ENCODE peak calls at places on chromosomes 1 and 21, in eight cellular contexts. W, T, I, M, Z, B, F and D are unnamed samples.

GRCh38 chr1:95176859-95177258 is 57.2 kb upstream of the RWDD3 start:
- DNase-seq in B (no peak), W (no peak), F (no peak), T (no peak), Z (no peak), M (no peak), I (no peak), D (no peak)

GRCh38 chr1:150548632-150549495 is at the start of gene ADAMTSL4:
- DNase-seq in T (peak), Z (no peak), I (peak), M (no peak), F (no peak), B (no peak), W (no peak), D (peak)

GRCh38 chr21:43209575-43210453 is 41.0 kb downstream of the CRYAA start:
- DNase-seq in T (no peak), M (no peak), F (no peak), B (no peak), Z (no peak), W (no peak), I (no peak), D (no peak)

GRCh38 chr21:40563845-40564717 is 282.9 kb downstream of the DSCAM start:
- DNase-seq in T (no peak), Z (no peak), W (no peak), F (no peak), B (no peak), I (no peak), M (no peak), D (no peak)

GRCh38 chr1:16022393-16022792 is 557 bp downstream of the CLCNKA start:
- DNase-seq in W (no peak), F (no peak), I (no peak), B (no peak), Z (no peak), T (no peak), M (no peak), D (no peak)

GRCh38 chr1:181038399-181038873 is 4.7 kb downstream of the MR1 start:
- DNase-seq in Z (peak), B (peak), T (peak), W (no peak), I (peak), M (no peak), F (no peak), D (peak)

GRCh38 chr1:63877816-63878215 is 104.0 kb downstream of the ROR1 start:
- DNase-seq in F (no peak), Z (no peak), I (no peak), B (no peak), T (no peak), W (no peak), M (peak), D (no peak)

GRCh38 chr1:68347415-68347814 is 102.3 kb downstream of the RPE65 start:
- DNase-seq in Z (no peak), I (no peak), B (no peak), T (no peak), M (no peak), F (no peak), W (no peak), D (peak)

GRCh38 chr1:218408942-218409341 is 63.8 kb downstream of the TGFB2 start:
- DNase-seq in Z (no peak), B (no peak), T (no peak), W (no peak), M (no peak), F (no peak), I (no peak), D (no peak)

GRCh38 chr1:100362821-100363466 is 10.6 kb downstream of the CDC14A start:
- DNase-seq in M (no peak), B (no peak), T (no peak), I (no peak), W (no peak), Z (no peak), F (no peak), D (no peak)

GRCh38 chr1:57367945-57368344 is 55.9 kb downstream of the DAB1 start:
- DNase-seq in Z (no peak), F (no peak), T (no peak), M (no peak), W (no peak), B (no peak), I (no peak), D (no peak)